ENCODE peak calls at places on chromosomes 1 and 21, in six cellular contexts. S, H, V, U, O and A are unnamed samples.

GRCh38 chr1:224180783-224181452 is 2.1 kb upstream of the DEGS1 start:
- DNase-seq in S (no peak), H (no peak), V (no peak), U (no peak), O (no peak), A (no peak)

GRCh38 chr1:179230251-179230650 is 774 bp upstream of the ABL2 start:
- DNase-seq in S (peak; percentile 83), H (no peak), V (no peak), U (peak; percentile 33), O (no peak), A (no peak)

GRCh38 chr1:45412899-45413298 is 72.7 kb upstream of the MUTYH start:
- DNase-seq in S (no peak), H (no peak), V (no peak), U (no peak), O (no peak), A (no peak)

GRCh38 chr1:48765335-48765734 is 11.4 kb downstream of the BEND5 start:
- DNase-seq in S (no peak), H (no peak), V (no peak), U (no peak), O (no peak), A (no peak)

GRCh38 chr1:76330993-76331603 is 256.6 kb downstream of the ST6GALNAC3 start:
- DNase-seq in S (peak; percentile 79), H (no peak), V (peak; percentile 33), U (peak; percentile 36), O (peak; percentile 21), A (peak; percentile 52)

GRCh38 chr1:3924871-3925655 is 25.0 kb upstream of the C1orf174 start:
- DNase-seq in S (peak; percentile 19), H (no peak), V (no peak), U (no peak), O (no peak), A (no peak)

GRCh38 chr1:89980605-89981004 is 14.3 kb upstream of the ZNF326 start:
- DNase-seq in S (no peak), H (no peak), V (no peak), U (no peak), O (no peak), A (no peak)

GRCh38 chr21:26135520-26135919 is 35.0 kb downstream of the APP start:
- DNase-seq in S (no peak), H (no peak), V (no peak), U (no peak), O (no peak), A (no peak)

GRCh38 chr1:182649041-182649440 is 35.3 kb downstream of the RGS8 start:
- DNase-seq in S (no peak), H (no peak), V (no peak), U (no peak), O (no peak), A (no peak)

GRCh38 chr21:32977216-32977615 is 48.5 kb upstream of the OLIG2 start:
- DNase-seq in S (no peak), H (no peak), V (no peak), U (no peak), O (no peak), A (no peak)

GRCh38 chr21:34822957-34823356 is 154.2 kb downstream of the CLIC6 start:
- DNase-seq in S (peak; percentile 95), H (no peak), V (no peak), U (no peak), O (no peak), A (no peak)

GRCh38 chr1:43980255-43981134 is 1.5 kb downstream of the B4GALT2 start:
- DNase-seq in S (peak; percentile 58), H (no peak), V (no peak), U (no peak), O (no peak), A (no peak)

GRCh38 chr1:218779341-218779831 is 394.3 kb upstream of the LYPLAL1 start:
- DNase-seq in S (peak; percentile 31), H (no peak), V (no peak), U (no peak), O (no peak), A (no peak)

GRCh38 chr1:205301220-205301821 is 20.2 kb downstream of the NUAK2 start:
- DNase-seq in S (peak; percentile 83), H (peak; percentile 95), V (peak; percentile 68), U (peak; percentile 92), O (peak; percentile 89), A (peak; percentile 98)

GRCh38 chr1:206430031-206430983 is 40.0 kb upstream of the IKBKE start:
- DNase-seq in S (peak; percentile 77), H (no peak), V (no peak), U (peak; percentile 66), O (no peak), A (no peak)

GRCh38 chr1:100921110-100921706 is 25.3 kb downstream of the SLC30A7 start:
- DNase-seq in S (peak; percentile 70), H (no peak), V (no peak), U (peak; percentile 21), O (peak; percentile 78), A (no peak)

GRCh38 chr1:166915941-166916340 is 39.9 kb upstream of the TADA1 start:
- DNase-seq in S (peak; percentile 62), H (no peak), V (no peak), U (no peak), O (no peak), A (no peak)